ENCODE peak calls at places on chromosomes 6 and 20, in six cellular contexts. D, O, C, N, M and A are unnamed samples.

GRCh38 chr6:89073014-89073620 is 7.4 kb upstream of the PNRC1 start:
- DNase-seq in D (no peak), O (no peak), C (peak; percentile 15), N (no peak), M (no peak), A (no peak)

GRCh38 chr20:24950836-24951525 is 1.9 kb downstream of the CST7 start:
- DNase-seq in D (no peak), O (no peak), C (no peak), N (no peak), M (no peak), A (no peak)

GRCh38 chr20:23231561-23232218 is 118.9 kb upstream of the NXT1 start:
- DNase-seq in D (peak; percentile 59), O (no peak), C (no peak), N (no peak), M (no peak), A (no peak)

GRCh38 chr6:106474476-106474875 is 114.0 kb downstream of the CRYBG1 start:
- DNase-seq in D (no peak), O (no peak), C (no peak), N (no peak), M (no peak), A (no peak)

GRCh38 chr6:29490552-29490951 is 2.8 kb upstream of the MAS1L start:
- DNase-seq in D (no peak), O (no peak), C (no peak), N (no peak), M (no peak), A (no peak)

GRCh38 chr20:57988828-57989227 is 239.6 kb downstream of the ANKRD60 start:
- DNase-seq in D (no peak), O (no peak), C (no peak), N (no peak), M (no peak), A (no peak)

GRCh38 chr6:98833101-98834059 is 994 bp upstream of the POU3F2 start:
- DNase-seq in D (peak; percentile 62), O (no peak), C (peak; percentile 77), N (no peak), M (peak; percentile 76), A (peak; percentile 84)

GRCh38 chr20:53040678-53041674 is 68.8 kb downstream of the TSHZ2 start:
- DNase-seq in D (peak; percentile 81), O (peak; percentile 52), C (no peak), N (no peak), M (no peak), A (peak; percentile 48)

GRCh38 chr6:29005183-29005885 is at the start of gene ZNF311:
- DNase-seq in D (peak; percentile 67), O (peak; percentile 58), C (peak; percentile 34), N (no peak), M (peak; percentile 35), A (no peak)

GRCh38 chr20:62805365-62805710 is 703 bp downstream of the OGFR start:
- DNase-seq in D (no peak), O (no peak), C (peak; percentile 74), N (no peak), M (peak; percentile 57), A (peak; percentile 69)

GRCh38 chr20:59525500-59526241 is 78.7 kb upstream of the PHACTR3 start:
- DNase-seq in D (peak; percentile 12), O (no peak), C (peak; percentile 84), N (no peak), M (peak; percentile 86), A (peak; percentile 94)

GRCh38 chr6:151647871-151648639 is 154.2 kb downstream of the CCDC170 start:
- DNase-seq in D (no peak), O (no peak), C (peak; percentile 75), N (no peak), M (peak; percentile 46), A (peak; percentile 96)

GRCh38 chr6:170152111-170152926 is 138.6 kb downstream of the DLL1 start:
- DNase-seq in D (peak; percentile 19), O (peak; percentile 45), C (peak; percentile 59), N (no peak), M (no peak), A (peak; percentile 77)

GRCh38 chr6:68279793-68280557 is 355.1 kb upstream of the ADGRB3 start:
- DNase-seq in D (peak; percentile 79), O (no peak), C (no peak), N (no peak), M (no peak), A (peak; percentile 31)

GRCh38 chr6:17914651-17915050 is 72.8 kb downstream of the KIF13A start:
- DNase-seq in D (no peak), O (no peak), C (no peak), N (no peak), M (no peak), A (no peak)

GRCh38 chr20:25057234-25058050 is 497 bp downstream of the ACSS1 start:
- DNase-seq in D (peak; percentile 31), O (peak; percentile 80), C (peak; percentile 71), N (no peak), M (peak; percentile 50), A (peak; percentile 77)

GRCh38 chr6:23307516-23307915 is 738.1 kb downstream of the HDGFL1 start:
- DNase-seq in D (no peak), O (no peak), C (no peak), N (no peak), M (peak; percentile 2), A (no peak)

GRCh38 chr6:138520463-138520862 is 21.2 kb upstream of the NHSL1 start:
- DNase-seq in D (no peak), O (no peak), C (no peak), N (no peak), M (no peak), A (no peak)

GRCh38 chr6:155738602-155739001 is 283.0 kb upstream of the NOX3 start:
- DNase-seq in D (no peak), O (no peak), C (no peak), N (no peak), M (no peak), A (no peak)

GRCh38 chr6:20876016-20876415 is 341.8 kb downstream of the CDKAL1 start:
- DNase-seq in D (peak; percentile 86), O (no peak), C (peak; percentile 34), N (no peak), M (no peak), A (no peak)

GRCh38 chr20:24588047-24588635 is 118.7 kb downstream of the SYNDIG1 start:
- DNase-seq in D (no peak), O (no peak), C (no peak), N (no peak), M (no peak), A (no peak)

GRCh38 chr6:122619309-122619708 is 9.1 kb downstream of the PKIB start:
- DNase-seq in D (no peak), O (no peak), C (no peak), N (no peak), M (no peak), A (no peak)

GRCh38 chr6:122766256-122766655 is 13.3 kb upstream of the FABP7 start:
- DNase-seq in D (no peak), O (no peak), C (no peak), N (no peak), M (no peak), A (no peak)

GRCh38 chr6:17630511-17631073 is 30.5 kb downstream of the FAM8A1 start:
- DNase-seq in D (no peak), O (no peak), C (no peak), N (no peak), M (no peak), A (no peak)

GRCh38 chr20:58634121-58634817 is 16.8 kb upstream of the STX16 start:
- DNase-seq in D (peak; percentile 71), O (no peak), C (no peak), N (no peak), M (no peak), A (no peak)

GRCh38 chr6:150410395-150410794 is 41.6 kb downstream of the IYD start:
- DNase-seq in D (no peak), O (no peak), C (no peak), N (no peak), M (no peak), A (no peak)

GRCh38 chr20:59221049-59221748 is 57.6 kb downstream of the ZNF831 start:
- DNase-seq in D (no peak), O (no peak), C (no peak), N (no peak), M (no peak), A (peak; percentile 59)

GRCh38 chr6:136526196-136526930 is 23.9 kb downstream of the MAP7 start:
- DNase-seq in D (peak; percentile 64), O (peak; percentile 46), C (peak; percentile 77), N (no peak), M (peak; percentile 69), A (peak; percentile 90)

GRCh38 chr20:50848846-50849673 is 54.2 kb downstream of the BCAS4 start:
- DNase-seq in D (no peak), O (no peak), C (no peak), N (no peak), M (no peak), A (peak; percentile 63)
- H3K4me1 ChIP-seq in D (peaks cover 5% of the 10 kb centered on the region), O (peaks cover 19% of the 10 kb centered on the region), C (peaks cover 12% of the 10 kb centered on the region), N (peaks cover 44% of the 10 kb centered on the region), M (no peaks in the 10 kb centered on the region), A (no peaks in the 10 kb centered on the region)

DNA sequence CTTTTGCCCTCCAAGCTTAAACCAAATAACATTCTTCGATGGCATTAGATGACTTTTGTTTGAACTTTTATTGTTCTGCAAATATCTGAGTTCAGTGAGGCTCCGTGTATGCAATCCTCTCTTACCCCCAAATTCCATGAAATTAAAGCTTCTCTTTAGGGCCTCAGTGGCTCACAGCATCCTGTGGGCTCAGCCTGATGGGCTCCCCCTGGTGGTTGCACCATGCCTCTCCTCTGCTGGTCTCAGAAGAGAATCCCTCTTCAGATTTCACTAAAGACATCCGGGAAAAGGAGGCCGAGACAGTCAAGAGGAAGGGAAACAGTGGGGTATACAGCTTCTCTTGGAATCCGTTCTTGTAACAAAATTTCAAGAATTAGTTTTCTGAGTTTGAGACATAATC is 331.6 kb upstream of the NT5E start:
- DNase-seq in D (no peak), O (no peak), C (no peak), N (no peak), M (no peak), A (peak; percentile 56)
- TF ChIP-seq CTCF in D (peak; percentile 5), O (no peak), C (peak; percentile 58), N (no peak), M (peak; percentile 27), A (peak; percentile 68)

GRCh38 chr6:125764105-125764671 is 14.8 kb downstream of the HEY2 start:
- DNase-seq in D (no peak), O (no peak), C (no peak), N (no peak), M (no peak), A (no peak)

GRCh38 chr6:125759184-125759902 is 9.9 kb downstream of the HEY2 start:
- DNase-seq in D (no peak), O (peak; percentile 55), C (peak; percentile 86), N (no peak), M (peak; percentile 42), A (peak; percentile 95)

GRCh38 chr6:125765944-125766343 is 16.5 kb downstream of the HEY2 start:
- DNase-seq in D (no peak), O (no peak), C (no peak), N (no peak), M (no peak), A (no peak)

GRCh38 chr6:125759959-125760457 is 10.6 kb downstream of the HEY2 start:
- DNase-seq in D (no peak), O (no peak), C (no peak), N (no peak), M (no peak), A (no peak)
- H3K36me3 ChIP-seq in D (no peaks in the 10 kb centered on the region), O (peaks cover 13% of the 10 kb centered on the region), C (no peaks in the 10 kb centered on the region), N (no peaks in the 10 kb centered on the region), M (peaks cover 36% of the 10 kb centered on the region), A (no peaks in the 10 kb centered on the region)

DNA sequence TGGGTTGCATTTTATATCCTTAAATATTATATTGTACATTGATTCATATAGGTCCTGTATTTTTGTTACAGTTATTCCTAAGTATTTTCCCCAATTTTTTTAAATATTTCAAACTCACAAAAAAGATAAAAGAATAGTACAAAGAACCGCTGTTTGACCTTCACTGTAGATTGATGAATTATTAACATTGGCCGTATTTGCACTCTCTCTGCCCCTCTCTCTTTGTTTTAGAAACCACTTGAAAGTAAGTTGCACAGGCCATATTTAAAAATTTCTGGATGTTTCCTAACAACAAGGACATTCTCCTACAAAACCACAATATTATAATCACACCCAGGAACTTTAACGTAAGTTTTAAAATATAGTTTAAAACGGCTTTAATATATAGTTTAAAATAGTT is 72.0 kb upstream of the DUSP22 start:
- DNase-seq in D (no peak), O (no peak), C (no peak), N (no peak), M (no peak), A (no peak)
- H3K4me1 ChIP-seq in D (no peaks in the 10 kb centered on the region), O (no peaks in the 10 kb centered on the region), C (peaks cover 22% of the 10 kb centered on the region), N (peaks cover 38% of the 10 kb centered on the region), M (peaks cover 4% of the 10 kb centered on the region), A (no peaks in the 10 kb centered on the region)